ENCODE peak calls at places on chromosome 21, in nine cellular contexts. N, H, W, T, V, S, P, G and L are unnamed samples.

GRCh38 chr21:20814090-20814489 is 184.1 kb upstream of the NCAM2 start:
- DNase-seq in N (no peak), H (no peak), W (no peak), T (no peak), V (no peak), S (no peak), P (no peak), G (no peak), L (no peak)

GRCh38 chr21:19507682-19508260 is 1104.2 kb upstream of the TMPRSS15 start:
- DNase-seq in N (no peak), H (no peak), W (no peak), T (no peak), V (no peak), S (no peak), P (no peak), G (no peak), L (no peak)

GRCh38 chr21:35198004-35198403 is 148.9 kb upstream of the RUNX1 start:
- DNase-seq in N (no peak), H (no peak), W (no peak), T (no peak), V (no peak), S (no peak), P (no peak), G (no peak), L (no peak)

GRCh38 chr21:43321111-43321510 is 105.8 kb downstream of the SIK1 start:
- DNase-seq in N (no peak), H (no peak), W (no peak), T (no peak), V (peak; percentile 30), S (no peak), P (no peak), G (peak; percentile 38), L (no peak)

GRCh38 chr21:18545908-18546307 is 142.3 kb upstream of the TMPRSS15 start:
- DNase-seq in N (no peak), H (no peak), W (no peak), T (no peak), V (no peak), S (no peak), P (no peak), G (no peak), L (no peak)

GRCh38 chr21:25176637-25177412 is 430.5 kb downstream of the MRPL39 start:
- DNase-seq in N (no peak), H (no peak), W (no peak), T (no peak), V (no peak), S (no peak), P (no peak), G (no peak), L (no peak)

GRCh38 chr21:23887709-23888303 is 1719.5 kb downstream of the MRPL39 start:
- DNase-seq in N (no peak), H (no peak), W (peak; percentile 8), T (no peak), V (no peak), S (no peak), P (no peak), G (peak; percentile 2), L (no peak)

GRCh38 chr21:16891821-16892220 is 621.0 kb upstream of the CXADR start:
- DNase-seq in N (no peak), H (no peak), W (no peak), T (peak; percentile 80), V (no peak), S (no peak), P (no peak), G (no peak), L (no peak)

GRCh38 chr21:25734654-25735220 is at the start of the genes ATP5PF and GABPA:
- DNase-seq in N (peak; percentile 97), H (peak; percentile 98), W (peak; percentile 97), T (peak; percentile 98), V (peak; percentile 97), S (peak; percentile 89), P (peak; percentile 99), G (peak; percentile 99), L (peak; percentile 93)

GRCh38 chr21:39612233-39613028 is at the start of gene B3GALT5:
- DNase-seq in N (no peak), H (peak; percentile 40), W (no peak), T (no peak), V (peak; percentile 49), S (no peak), P (no peak), G (no peak), L (no peak)

DNA sequence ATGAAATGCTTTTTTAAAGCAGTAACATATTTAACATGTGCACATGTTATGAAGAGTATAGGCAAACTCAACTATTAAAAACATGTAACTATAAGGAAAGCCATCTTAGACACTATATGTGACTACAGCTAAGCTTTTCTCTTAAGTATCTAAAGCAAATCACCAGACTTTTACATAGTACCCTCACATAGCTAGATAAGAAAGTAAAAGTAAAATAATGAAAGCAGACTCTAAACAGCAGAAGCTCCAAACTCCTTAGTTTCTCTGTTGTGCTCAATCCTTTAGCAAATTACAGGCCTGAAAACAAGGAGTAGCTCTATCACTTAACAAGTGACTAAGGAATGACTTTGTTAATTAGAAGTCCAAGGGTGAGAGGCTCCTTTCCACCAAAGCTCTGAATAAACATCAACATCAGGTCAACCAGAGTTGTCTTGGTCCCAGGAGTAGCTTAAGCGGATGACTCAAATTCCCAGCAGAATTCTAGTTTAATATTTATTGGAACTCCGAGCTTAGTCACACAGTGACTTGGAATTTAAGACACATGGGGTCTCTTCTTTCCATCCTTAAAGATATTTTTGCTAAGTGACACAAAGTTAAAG is 6.0 kb downstream of the NRIP1 start:
- DNase-seq in N (no peak), H (no peak), W (no peak), T (no peak), V (no peak), S (no peak), P (no peak), G (peak; percentile 69), L (no peak)
- H3K27ac ChIP-seq in N (peak overlapping the region; percentile 16), H (peak overlapping the region; percentile 40), W (no peak overlapping the region), T (peak overlapping the region; percentile 45), V (peak overlapping the region; percentile 44), S (no peak overlapping the region), P (peak overlapping the region; percentile 97), G (peak overlapping the region; percentile 11), L (peak overlapping the region; percentile 36)

GRCh38 chr21:37618081-37618480 is 251.5 kb downstream of the DYRK1A start:
- DNase-seq in N (no peak), H (no peak), W (no peak), T (no peak), V (no peak), S (no peak), P (no peak), G (no peak), L (no peak)
- H3K36me3 ChIP-seq in N (no peaks in the 10 kb centered on the region), H (no peaks in the 10 kb centered on the region), W (no peaks in the 10 kb centered on the region), T (no peaks in the 10 kb centered on the region), V (no peaks in the 10 kb centered on the region), S (no peaks in the 10 kb centered on the region), P (no peaks in the 10 kb centered on the region), G (no peaks in the 10 kb centered on the region), L (no peaks in the 10 kb centered on the region)

GRCh38 chr21:44888581-44889550 is 15.4 kb upstream of the PTTG1IP start:
- DNase-seq in N (peak; percentile 21), H (no peak), W (no peak), T (no peak), V (no peak), S (no peak), P (no peak), G (no peak), L (no peak)

GRCh38 chr21:44890961-44891541 is 17.6 kb upstream of the PTTG1IP start:
- DNase-seq in N (peak; percentile 27), H (no peak), W (no peak), T (no peak), V (no peak), S (no peak), P (no peak), G (no peak), L (no peak)

GRCh38 chr21:44887807-44888580 is 14.5 kb upstream of the PTTG1IP start:
- DNase-seq in N (peak; percentile 43), H (no peak), W (no peak), T (no peak), V (peak; percentile 13), S (no peak), P (no peak), G (no peak), L (no peak)

GRCh38 chr21:44890338-44890931 is 16.9 kb upstream of the PTTG1IP start:
- DNase-seq in N (peak; percentile 20), H (no peak), W (no peak), T (no peak), V (no peak), S (no peak), P (no peak), G (no peak), L (no peak)

GRCh38 chr21:44889625-44890337 is 16.3 kb upstream of the PTTG1IP start:
- DNase-seq in N (peak; percentile 25), H (no peak), W (no peak), T (no peak), V (no peak), S (no peak), P (no peak), G (no peak), L (no peak)
- H3K4me3 ChIP-seq in N (no peak overlapping the region), H (no peak overlapping the region), W (no peak overlapping the region), T (peak overlapping the region; percentile 50), V (no peak overlapping the region), S (no peak overlapping the region), P (no peak overlapping the region), G (no peak overlapping the region), L (no peak overlapping the region)

GRCh38 chr21:33368124-33368523 is 35.1 kb upstream of the IFNGR2 start:
- DNase-seq in N (no peak), H (no peak), W (no peak), T (no peak), V (no peak), S (no peak), P (no peak), G (peak; percentile 30), L (no peak)

GRCh38 chr21:33369586-33369985 is 33.6 kb upstream of the IFNGR2 start:
- DNase-seq in N (no peak), H (no peak), W (no peak), T (no peak), V (no peak), S (no peak), P (no peak), G (no peak), L (no peak)

GRCh38 chr21:33368576-33368975 is 34.6 kb upstream of the IFNGR2 start:
- DNase-seq in N (no peak), H (no peak), W (no peak), T (no peak), V (no peak), S (no peak), P (no peak), G (no peak), L (no peak)

GRCh38 chr21:33364830-33365229 is 38.4 kb upstream of the IFNGR2 start:
- DNase-seq in N (no peak), H (no peak), W (no peak), T (no peak), V (no peak), S (no peak), P (no peak), G (no peak), L (no peak)

DNA sequence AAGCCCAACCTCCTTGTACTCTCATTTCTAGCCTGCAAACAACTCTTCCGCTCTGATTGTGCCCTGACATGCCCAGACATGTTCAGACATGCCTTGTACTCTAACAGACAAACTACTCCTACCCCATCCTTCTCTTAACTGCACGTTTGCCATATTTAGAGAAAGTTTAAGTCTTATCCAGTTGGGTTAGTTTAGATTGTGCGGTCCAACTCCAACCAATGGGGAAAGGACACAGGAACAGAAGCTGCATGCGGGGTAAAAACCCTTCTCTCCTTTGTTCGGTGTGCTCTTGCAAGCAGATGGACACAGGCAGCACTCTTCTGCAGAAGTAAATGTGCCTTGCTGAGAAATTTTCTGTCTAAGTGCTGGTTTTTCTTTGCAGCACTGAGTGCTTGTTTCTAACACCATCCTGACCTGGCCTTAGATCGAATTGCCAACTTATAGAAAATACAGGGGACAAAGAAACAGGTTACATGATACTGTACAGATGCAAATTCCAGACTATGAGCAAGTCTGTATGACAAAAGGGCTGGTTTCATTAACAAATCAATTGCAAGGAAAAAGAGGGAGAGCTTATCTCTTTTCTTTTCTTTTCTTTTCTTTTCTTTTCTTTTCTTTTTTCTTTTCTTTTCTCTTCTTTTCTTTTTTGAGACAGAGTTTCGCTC is 35.8 kb upstream of the IFNGR2 start:
- DNase-seq in N (no peak), H (no peak), W (no peak), T (no peak), V (no peak), S (no peak), P (no peak), G (no peak), L (no peak)
- H3K27ac ChIP-seq in N (no peak overlapping the region), H (no peak overlapping the region), W (no peak overlapping the region), T (no peak overlapping the region), V (no peak overlapping the region), S (no peak overlapping the region), P (no peak overlapping the region), G (no peak overlapping the region), L (no peak overlapping the region)